ENCODE peak calls at places on chromosomes 5 and 9, in nine cellular contexts. One of them, this sample, is unnamed.

GRCh38 chr5:2109566-2109965 is 226.8 kb upstream of the IRX4 start:
- DNase-seq in A549: no peak
- DNase-seq in neural progenitor cell: peak
- DNase-seq in mesenteric fat pad: no peak
- DNase-seq in CD4-positive, alpha-beta memory T cell: no peak
- DNase-seq in AG10803: no peak
- DNase-seq in lung microvascular endothelial cell: no peak
- DNase-seq in stimulated activated CD4-positive, alpha-beta T cell treated with anti-CD3 and anti-CD28 coated beads, TNF-alpha, amount 100 ng/mL, for 4 hours: no peak
- DNase-seq in HuH-7: no peak
- DNase-seq in this sample: no peak

GRCh38 chr5:11888221-11888620 is 16.0 kb downstream of the CTNND2 start:
- DNase-seq in A549: no peak
- DNase-seq in neural progenitor cell: no peak
- DNase-seq in mesenteric fat pad: no peak
- DNase-seq in CD4-positive, alpha-beta memory T cell: no peak
- DNase-seq in AG10803: no peak
- DNase-seq in lung microvascular endothelial cell: no peak
- DNase-seq in stimulated activated CD4-positive, alpha-beta T cell treated with anti-CD3 and anti-CD28 coated beads, TNF-alpha, amount 100 ng/mL, for 4 hours: no peak
- DNase-seq in HuH-7: no peak
- DNase-seq in this sample: no peak

GRCh38 chr9:23814243-23814642 is 11.8 kb downstream of the ELAVL2 start:
- DNase-seq in A549: no peak
- DNase-seq in neural progenitor cell: no peak
- DNase-seq in mesenteric fat pad: no peak
- DNase-seq in CD4-positive, alpha-beta memory T cell: no peak
- DNase-seq in AG10803: no peak
- DNase-seq in lung microvascular endothelial cell: no peak
- DNase-seq in stimulated activated CD4-positive, alpha-beta T cell treated with anti-CD3 and anti-CD28 coated beads, TNF-alpha, amount 100 ng/mL, for 4 hours: no peak
- DNase-seq in HuH-7: no peak
- DNase-seq in this sample: no peak

GRCh38 chr5:170434953-170435605 is 45.9 kb upstream of the KCNMB1 start:
- DNase-seq in A549: peak
- DNase-seq in neural progenitor cell: peak
- DNase-seq in mesenteric fat pad: peak
- DNase-seq in CD4-positive, alpha-beta memory T cell: peak
- DNase-seq in AG10803: peak
- DNase-seq in lung microvascular endothelial cell: peak
- DNase-seq in stimulated activated CD4-positive, alpha-beta T cell treated with anti-CD3 and anti-CD28 coated beads, TNF-alpha, amount 100 ng/mL, for 4 hours: peak
- DNase-seq in HuH-7: peak
- DNase-seq in this sample: peak

GRCh38 chr9:121825481-121825830 is 174.0 kb downstream of the DAB2IP start:
- DNase-seq in A549: no peak
- DNase-seq in neural progenitor cell: no peak
- DNase-seq in mesenteric fat pad: peak
- DNase-seq in CD4-positive, alpha-beta memory T cell: no peak
- DNase-seq in AG10803: no peak
- DNase-seq in lung microvascular endothelial cell: no peak
- DNase-seq in stimulated activated CD4-positive, alpha-beta T cell treated with anti-CD3 and anti-CD28 coated beads, TNF-alpha, amount 100 ng/mL, for 4 hours: no peak
- DNase-seq in HuH-7: no peak
- DNase-seq in this sample: peak

GRCh38 chr5:99054972-99055371 is 126.2 kb upstream of the CHD1 start:
- DNase-seq in A549: no peak
- DNase-seq in neural progenitor cell: no peak
- DNase-seq in mesenteric fat pad: no peak
- DNase-seq in CD4-positive, alpha-beta memory T cell: peak
- DNase-seq in AG10803: no peak
- DNase-seq in lung microvascular endothelial cell: peak
- DNase-seq in stimulated activated CD4-positive, alpha-beta T cell treated with anti-CD3 and anti-CD28 coated beads, TNF-alpha, amount 100 ng/mL, for 4 hours: no peak
- DNase-seq in HuH-7: no peak
- DNase-seq in this sample: no peak

GRCh38 chr5:27007121-27007520 is 31.3 kb downstream of the CDH9 start:
- DNase-seq in A549: no peak
- DNase-seq in neural progenitor cell: no peak
- DNase-seq in mesenteric fat pad: no peak
- DNase-seq in CD4-positive, alpha-beta memory T cell: no peak
- DNase-seq in AG10803: no peak
- DNase-seq in lung microvascular endothelial cell: no peak
- DNase-seq in stimulated activated CD4-positive, alpha-beta T cell treated with anti-CD3 and anti-CD28 coated beads, TNF-alpha, amount 100 ng/mL, for 4 hours: no peak
- DNase-seq in HuH-7: no peak
- DNase-seq in this sample: no peak

GRCh38 chr9:105362470-105362869 is 85.4 kb upstream of the FSD1L start:
- DNase-seq in A549: no peak
- DNase-seq in neural progenitor cell: no peak
- DNase-seq in mesenteric fat pad: no peak
- DNase-seq in CD4-positive, alpha-beta memory T cell: no peak
- DNase-seq in AG10803: no peak
- DNase-seq in lung microvascular endothelial cell: no peak
- DNase-seq in stimulated activated CD4-positive, alpha-beta T cell treated with anti-CD3 and anti-CD28 coated beads, TNF-alpha, amount 100 ng/mL, for 4 hours: no peak
- DNase-seq in HuH-7: no peak
- DNase-seq in this sample: no peak

GRCh38 chr9:68640421-68641089 is 64.5 kb upstream of the PIP5K1B start:
- DNase-seq in A549: no peak
- DNase-seq in neural progenitor cell: no peak
- DNase-seq in mesenteric fat pad: no peak
- DNase-seq in CD4-positive, alpha-beta memory T cell: no peak
- DNase-seq in AG10803: no peak
- DNase-seq in lung microvascular endothelial cell: no peak
- DNase-seq in stimulated activated CD4-positive, alpha-beta T cell treated with anti-CD3 and anti-CD28 coated beads, TNF-alpha, amount 100 ng/mL, for 4 hours: no peak
- DNase-seq in HuH-7: no peak
- DNase-seq in this sample: no peak

GRCh38 chr5:36301858-36302603 is at the start of gene RANBP3L:
- DNase-seq in A549: no peak
- DNase-seq in neural progenitor cell: peak
- DNase-seq in mesenteric fat pad: no peak
- DNase-seq in CD4-positive, alpha-beta memory T cell: no peak
- DNase-seq in AG10803: no peak
- DNase-seq in lung microvascular endothelial cell: peak
- DNase-seq in stimulated activated CD4-positive, alpha-beta T cell treated with anti-CD3 and anti-CD28 coated beads, TNF-alpha, amount 100 ng/mL, for 4 hours: no peak
- DNase-seq in HuH-7: peak
- DNase-seq in this sample: no peak

GRCh38 chr5:148998174-148998797 is 64.6 kb downstream of the SH3TC2 start:
- DNase-seq in A549: peak
- DNase-seq in neural progenitor cell: peak
- DNase-seq in mesenteric fat pad: no peak
- DNase-seq in CD4-positive, alpha-beta memory T cell: peak
- DNase-seq in AG10803: peak
- DNase-seq in lung microvascular endothelial cell: peak
- DNase-seq in stimulated activated CD4-positive, alpha-beta T cell treated with anti-CD3 and anti-CD28 coated beads, TNF-alpha, amount 100 ng/mL, for 4 hours: no peak
- DNase-seq in HuH-7: no peak
- DNase-seq in this sample: no peak

GRCh38 chr5:54900906-54901725 is 84.3 kb downstream of the ESM1 start:
- DNase-seq in A549: no peak
- DNase-seq in neural progenitor cell: no peak
- DNase-seq in mesenteric fat pad: no peak
- DNase-seq in CD4-positive, alpha-beta memory T cell: no peak
- DNase-seq in AG10803: peak
- DNase-seq in lung microvascular endothelial cell: no peak
- DNase-seq in stimulated activated CD4-positive, alpha-beta T cell treated with anti-CD3 and anti-CD28 coated beads, TNF-alpha, amount 100 ng/mL, for 4 hours: no peak
- DNase-seq in HuH-7: no peak
- DNase-seq in this sample: peak

GRCh38 chr5:140220032-140220697 is 45.2 kb downstream of the CYSTM1 start:
- DNase-seq in A549: no peak
- DNase-seq in neural progenitor cell: peak
- DNase-seq in mesenteric fat pad: no peak
- DNase-seq in CD4-positive, alpha-beta memory T cell: no peak
- DNase-seq in AG10803: peak
- DNase-seq in lung microvascular endothelial cell: peak
- DNase-seq in stimulated activated CD4-positive, alpha-beta T cell treated with anti-CD3 and anti-CD28 coated beads, TNF-alpha, amount 100 ng/mL, for 4 hours: no peak
- DNase-seq in HuH-7: no peak
- DNase-seq in this sample: no peak

GRCh38 chr5:142561029-142561428 is 124.9 kb downstream of the FGF1 start:
- DNase-seq in A549: no peak
- DNase-seq in neural progenitor cell: no peak
- DNase-seq in mesenteric fat pad: no peak
- DNase-seq in CD4-positive, alpha-beta memory T cell: no peak
- DNase-seq in AG10803: no peak
- DNase-seq in lung microvascular endothelial cell: no peak
- DNase-seq in stimulated activated CD4-positive, alpha-beta T cell treated with anti-CD3 and anti-CD28 coated beads, TNF-alpha, amount 100 ng/mL, for 4 hours: no peak
- DNase-seq in HuH-7: no peak
- DNase-seq in this sample: no peak

GRCh38 chr9:1120500-1120899 is 70.3 kb downstream of the DMRT2 start:
- DNase-seq in A549: no peak
- DNase-seq in neural progenitor cell: no peak
- DNase-seq in mesenteric fat pad: no peak
- DNase-seq in CD4-positive, alpha-beta memory T cell: no peak
- DNase-seq in AG10803: no peak
- DNase-seq in lung microvascular endothelial cell: no peak
- DNase-seq in stimulated activated CD4-positive, alpha-beta T cell treated with anti-CD3 and anti-CD28 coated beads, TNF-alpha, amount 100 ng/mL, for 4 hours: no peak
- DNase-seq in HuH-7: no peak
- DNase-seq in this sample: no peak

GRCh38 chr5:38543074-38543473 is 13.4 kb downstream of the LIFR start:
- DNase-seq in A549: no peak
- DNase-seq in neural progenitor cell: no peak
- DNase-seq in mesenteric fat pad: no peak
- DNase-seq in CD4-positive, alpha-beta memory T cell: no peak
- DNase-seq in AG10803: no peak
- DNase-seq in lung microvascular endothelial cell: no peak
- DNase-seq in stimulated activated CD4-positive, alpha-beta T cell treated with anti-CD3 and anti-CD28 coated beads, TNF-alpha, amount 100 ng/mL, for 4 hours: no peak
- DNase-seq in HuH-7: no peak
- DNase-seq in this sample: no peak

GRCh38 chr9:135590486-135591079 is 29.0 kb downstream of the PAEP start:
- DNase-seq in A549: no peak
- DNase-seq in neural progenitor cell: no peak
- DNase-seq in mesenteric fat pad: no peak
- DNase-seq in CD4-positive, alpha-beta memory T cell: no peak
- DNase-seq in AG10803: no peak
- DNase-seq in lung microvascular endothelial cell: no peak
- DNase-seq in stimulated activated CD4-positive, alpha-beta T cell treated with anti-CD3 and anti-CD28 coated beads, TNF-alpha, amount 100 ng/mL, for 4 hours: no peak
- DNase-seq in HuH-7: no peak
- DNase-seq in this sample: peak

GRCh38 chr9:3244963-3245653 is 280.7 kb downstream of the RFX3 start:
- DNase-seq in A549: no peak
- DNase-seq in neural progenitor cell: no peak
- DNase-seq in mesenteric fat pad: no peak
- DNase-seq in CD4-positive, alpha-beta memory T cell: no peak
- DNase-seq in AG10803: no peak
- DNase-seq in lung microvascular endothelial cell: no peak
- DNase-seq in stimulated activated CD4-positive, alpha-beta T cell treated with anti-CD3 and anti-CD28 coated beads, TNF-alpha, amount 100 ng/mL, for 4 hours: no peak
- DNase-seq in HuH-7: no peak
- DNase-seq in this sample: no peak

GRCh38 chr5:76402880-76403712 is at the start of gene IQGAP2:
- DNase-seq in A549: peak
- DNase-seq in neural progenitor cell: peak
- DNase-seq in mesenteric fat pad: peak
- DNase-seq in CD4-positive, alpha-beta memory T cell: peak
- DNase-seq in AG10803: peak
- DNase-seq in lung microvascular endothelial cell: peak
- DNase-seq in stimulated activated CD4-positive, alpha-beta T cell treated with anti-CD3 and anti-CD28 coated beads, TNF-alpha, amount 100 ng/mL, for 4 hours: peak
- DNase-seq in HuH-7: peak
- DNase-seq in this sample: peak

GRCh38 chr5:178205010-178205748 is 846 bp downstream of the HNRNPAB start:
- DNase-seq in A549: peak
- DNase-seq in neural progenitor cell: peak
- DNase-seq in mesenteric fat pad: peak
- DNase-seq in CD4-positive, alpha-beta memory T cell: peak
- DNase-seq in AG10803: peak
- DNase-seq in lung microvascular endothelial cell: peak
- DNase-seq in stimulated activated CD4-positive, alpha-beta T cell treated with anti-CD3 and anti-CD28 coated beads, TNF-alpha, amount 100 ng/mL, for 4 hours: peak
- DNase-seq in HuH-7: peak
- DNase-seq in this sample: peak

GRCh38 chr5:29023541-29023940 is 1985.2 kb upstream of the CDH9 start:
- DNase-seq in A549: no peak
- DNase-seq in neural progenitor cell: no peak
- DNase-seq in mesenteric fat pad: no peak
- DNase-seq in CD4-positive, alpha-beta memory T cell: no peak
- DNase-seq in AG10803: no peak
- DNase-seq in lung microvascular endothelial cell: no peak
- DNase-seq in stimulated activated CD4-positive, alpha-beta T cell treated with anti-CD3 and anti-CD28 coated beads, TNF-alpha, amount 100 ng/mL, for 4 hours: no peak
- DNase-seq in HuH-7: no peak
- DNase-seq in this sample: no peak

GRCh38 chr9:22278426-22278825 is 168.2 kb upstream of the DMRTA1 start:
- DNase-seq in A549: no peak
- DNase-seq in neural progenitor cell: no peak
- DNase-seq in mesenteric fat pad: no peak
- DNase-seq in CD4-positive, alpha-beta memory T cell: no peak
- DNase-seq in AG10803: peak
- DNase-seq in lung microvascular endothelial cell: no peak
- DNase-seq in stimulated activated CD4-positive, alpha-beta T cell treated with anti-CD3 and anti-CD28 coated beads, TNF-alpha, amount 100 ng/mL, for 4 hours: no peak
- DNase-seq in HuH-7: no peak
- DNase-seq in this sample: no peak

GRCh38 chr5:17156463-17156862 is 61.0 kb upstream of the BASP1 start:
- DNase-seq in A549: no peak
- DNase-seq in neural progenitor cell: no peak
- DNase-seq in mesenteric fat pad: no peak
- DNase-seq in CD4-positive, alpha-beta memory T cell: no peak
- DNase-seq in AG10803: no peak
- DNase-seq in lung microvascular endothelial cell: no peak
- DNase-seq in stimulated activated CD4-positive, alpha-beta T cell treated with anti-CD3 and anti-CD28 coated beads, TNF-alpha, amount 100 ng/mL, for 4 hours: no peak
- DNase-seq in HuH-7: no peak
- DNase-seq in this sample: no peak

GRCh38 chr9:70466976-70467551 is 52.6 kb upstream of the KLF9 start:
- DNase-seq in A549: no peak
- DNase-seq in neural progenitor cell: no peak
- DNase-seq in mesenteric fat pad: no peak
- DNase-seq in CD4-positive, alpha-beta memory T cell: no peak
- DNase-seq in AG10803: peak
- DNase-seq in lung microvascular endothelial cell: peak
- DNase-seq in stimulated activated CD4-positive, alpha-beta T cell treated with anti-CD3 and anti-CD28 coated beads, TNF-alpha, amount 100 ng/mL, for 4 hours: peak
- DNase-seq in HuH-7: no peak
- DNase-seq in this sample: no peak

GRCh38 chr5:1093361-1093760 is 18.5 kb downstream of the SLC12A7 start:
- DNase-seq in A549: no peak
- DNase-seq in neural progenitor cell: no peak
- DNase-seq in mesenteric fat pad: no peak
- DNase-seq in CD4-positive, alpha-beta memory T cell: no peak
- DNase-seq in AG10803: no peak
- DNase-seq in lung microvascular endothelial cell: no peak
- DNase-seq in stimulated activated CD4-positive, alpha-beta T cell treated with anti-CD3 and anti-CD28 coated beads, TNF-alpha, amount 100 ng/mL, for 4 hours: no peak
- DNase-seq in HuH-7: no peak
- DNase-seq in this sample: no peak

GRCh38 chr5:175828676-175829075 is 42.7 kb upstream of the CPLX2 start:
- DNase-seq in A549: no peak
- DNase-seq in neural progenitor cell: no peak
- DNase-seq in mesenteric fat pad: no peak
- DNase-seq in CD4-positive, alpha-beta memory T cell: no peak
- DNase-seq in AG10803: no peak
- DNase-seq in lung microvascular endothelial cell: no peak
- DNase-seq in stimulated activated CD4-positive, alpha-beta T cell treated with anti-CD3 and anti-CD28 coated beads, TNF-alpha, amount 100 ng/mL, for 4 hours: no peak
- DNase-seq in HuH-7: no peak
- DNase-seq in this sample: no peak

GRCh38 chr9:114538241-114538640 is 33.0 kb upstream of the WHRN start:
- DNase-seq in A549: no peak
- DNase-seq in neural progenitor cell: peak
- DNase-seq in mesenteric fat pad: no peak
- DNase-seq in CD4-positive, alpha-beta memory T cell: peak
- DNase-seq in AG10803: no peak
- DNase-seq in lung microvascular endothelial cell: peak
- DNase-seq in stimulated activated CD4-positive, alpha-beta T cell treated with anti-CD3 and anti-CD28 coated beads, TNF-alpha, amount 100 ng/mL, for 4 hours: no peak
- DNase-seq in HuH-7: no peak
- DNase-seq in this sample: no peak